ENCODE peak calls at places on chromosomes 13 and 19, in five cellular contexts. One of them, this sample, is unnamed.

GRCh38 chr19:16227837-16228636 is 30.3 kb downstream of the AP1M1 start:
- DNase-seq in Peyer's patch: no peak
- DNase-seq in stomach: no peak
- DNase-seq in lower leg skin: no peak
- DNase-seq in body of pancreas: no peak
- DNase-seq in this sample: peak

GRCh38 chr19:29815231-29815630 is 3.4 kb downstream of the CCNE1 start:
- DNase-seq in Peyer's patch: peak
- DNase-seq in stomach: no peak
- DNase-seq in lower leg skin: no peak
- DNase-seq in body of pancreas: no peak
- DNase-seq in this sample: no peak

GRCh38 chr13:24038405-24038804 is 122.1 kb upstream of the SPATA13 start:
- DNase-seq in Peyer's patch: no peak
- DNase-seq in stomach: no peak
- DNase-seq in lower leg skin: no peak
- DNase-seq in body of pancreas: no peak
- DNase-seq in this sample: no peak

GRCh38 chr13:110529522-110530311 is 31.8 kb downstream of the RAB20 start:
- DNase-seq in Peyer's patch: no peak
- DNase-seq in stomach: no peak
- DNase-seq in lower leg skin: no peak
- DNase-seq in body of pancreas: no peak
- DNase-seq in this sample: no peak

GRCh38 chr19:56120371-56121179 is 520 bp downstream of the ZNF787 start:
- DNase-seq in Peyer's patch: peak
- DNase-seq in stomach: peak
- DNase-seq in lower leg skin: peak
- DNase-seq in body of pancreas: peak
- DNase-seq in this sample: peak

GRCh38 chr13:76992548-76993001 is 694 bp downstream of the CLN5 start:
- DNase-seq in Peyer's patch: peak
- DNase-seq in stomach: no peak
- DNase-seq in lower leg skin: peak
- DNase-seq in body of pancreas: peak
- DNase-seq in this sample: no peak

GRCh38 chr13:69935043-69935442 is 172.6 kb upstream of the ATXN8OS start:
- DNase-seq in Peyer's patch: no peak
- DNase-seq in stomach: no peak
- DNase-seq in lower leg skin: no peak
- DNase-seq in body of pancreas: no peak
- DNase-seq in this sample: no peak

GRCh38 chr13:35485451-35485850 is 9.0 kb upstream of the MAB21L1 start:
- DNase-seq in Peyer's patch: no peak
- DNase-seq in stomach: no peak
- DNase-seq in lower leg skin: no peak
- DNase-seq in body of pancreas: no peak
- DNase-seq in this sample: no peak

GRCh38 chr13:46685006-46685730 is 111.8 kb downstream of the ESD start:
- DNase-seq in Peyer's patch: no peak
- DNase-seq in stomach: no peak
- DNase-seq in lower leg skin: no peak
- DNase-seq in body of pancreas: no peak
- DNase-seq in this sample: no peak

GRCh38 chr13:69948016-69948415 is 159.6 kb upstream of the ATXN8OS start:
- DNase-seq in Peyer's patch: no peak
- DNase-seq in stomach: no peak
- DNase-seq in lower leg skin: no peak
- DNase-seq in body of pancreas: no peak
- DNase-seq in this sample: no peak

GRCh38 chr13:36981156-36981743 is 17.9 kb downstream of the ALG5 start:
- DNase-seq in Peyer's patch: no peak
- DNase-seq in stomach: no peak
- DNase-seq in lower leg skin: no peak
- DNase-seq in body of pancreas: no peak
- DNase-seq in this sample: no peak

GRCh38 chr13:25292301-25292700 is 5.0 kb upstream of the MTMR6 start:
- DNase-seq in Peyer's patch: no peak
- DNase-seq in stomach: no peak
- DNase-seq in lower leg skin: peak
- DNase-seq in body of pancreas: no peak
- DNase-seq in this sample: no peak

GRCh38 chr13:24664726-24665409 is 15.3 kb upstream of the ATP12A start:
- DNase-seq in Peyer's patch: no peak
- DNase-seq in stomach: no peak
- DNase-seq in lower leg skin: no peak
- DNase-seq in body of pancreas: no peak
- DNase-seq in this sample: no peak

GRCh38 chr19:31340059-31341025 is 8.9 kb downstream of the TSHZ3 start:
- DNase-seq in Peyer's patch: no peak
- DNase-seq in stomach: no peak
- DNase-seq in lower leg skin: no peak
- DNase-seq in body of pancreas: no peak
- DNase-seq in this sample: no peak

GRCh38 chr19:54045771-54046170 is 17.9 kb downstream of the VSTM1 start:
- DNase-seq in Peyer's patch: no peak
- DNase-seq in stomach: no peak
- DNase-seq in lower leg skin: no peak
- DNase-seq in body of pancreas: no peak
- DNase-seq in this sample: no peak

GRCh38 chr13:114112826-114113322 is 19.5 kb downstream of the RASA3 start:
- DNase-seq in Peyer's patch: no peak
- DNase-seq in stomach: no peak
- DNase-seq in lower leg skin: no peak
- DNase-seq in body of pancreas: no peak
- DNase-seq in this sample: peak

GRCh38 chr19:50723069-50723468 is at the start of gene CLEC11A:
- DNase-seq in Peyer's patch: no peak
- DNase-seq in stomach: no peak
- DNase-seq in lower leg skin: peak
- DNase-seq in body of pancreas: no peak
- DNase-seq in this sample: peak

GRCh38 chr19:10290439-10290875 is 705 bp downstream of the ICAM5 start:
- DNase-seq in Peyer's patch: no peak
- DNase-seq in stomach: no peak
- DNase-seq in lower leg skin: no peak
- DNase-seq in body of pancreas: no peak
- DNase-seq in this sample: no peak

GRCh38 chr19:10289836-10290438 is at the start of gene ICAM5:
- DNase-seq in Peyer's patch: no peak
- DNase-seq in stomach: no peak
- DNase-seq in lower leg skin: no peak
- DNase-seq in body of pancreas: no peak
- DNase-seq in this sample: no peak

GRCh38 chr19:10289167-10289835 is 451 bp upstream of the ICAM5 start:
- DNase-seq in Peyer's patch: peak
- DNase-seq in stomach: peak
- DNase-seq in lower leg skin: no peak
- DNase-seq in body of pancreas: no peak
- DNase-seq in this sample: no peak

GRCh38 chr19:10286803-10287737 is at the start of gene ICAM4:
- DNase-seq in Peyer's patch: peak
- DNase-seq in stomach: peak
- DNase-seq in lower leg skin: no peak
- DNase-seq in body of pancreas: no peak
- DNase-seq in this sample: no peak

GRCh38 chr19:10288662-10289166 is 1.0 kb upstream of the ICAM5 start:
- DNase-seq in Peyer's patch: no peak
- DNase-seq in stomach: peak
- DNase-seq in lower leg skin: no peak
- DNase-seq in body of pancreas: no peak
- DNase-seq in this sample: no peak
- TF ChIP-seq POLR2A in Peyer's patch: no peak
- TF ChIP-seq POLR2A in stomach: no peak
- TF ChIP-seq POLR2A in lower leg skin: no peak
- TF ChIP-seq POLR2A in body of pancreas: no peak
- TF ChIP-seq POLR2A in this sample: no peak

DNA sequence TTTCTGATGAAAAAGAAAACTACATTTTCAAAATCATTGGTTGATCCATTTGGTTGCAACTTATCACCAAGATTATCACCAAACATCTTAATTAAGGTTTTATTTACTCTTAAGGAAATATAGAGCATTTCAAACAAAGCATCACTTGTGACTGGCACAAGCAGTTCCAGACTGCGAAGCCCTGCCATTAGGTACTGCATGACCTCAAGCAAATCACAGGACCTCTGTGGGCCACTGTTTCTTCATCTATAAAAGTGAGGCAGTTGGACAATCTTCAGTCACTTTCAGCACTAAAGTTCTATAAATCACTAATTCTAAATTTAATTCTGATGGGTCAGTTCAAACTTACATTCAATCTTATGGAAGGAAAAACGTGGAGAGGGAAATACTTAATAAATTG is 2.0 kb downstream of the ELF1 start:
- DNase-seq in Peyer's patch: peak
- DNase-seq in stomach: peak
- DNase-seq in lower leg skin: peak
- DNase-seq in body of pancreas: no peak
- DNase-seq in this sample: no peak
- TF ChIP-seq POLR2A in Peyer's patch: peak
- TF ChIP-seq POLR2A in stomach: no peak
- TF ChIP-seq POLR2A in lower leg skin: no peak
- TF ChIP-seq POLR2A in body of pancreas: no peak
- TF ChIP-seq POLR2A in this sample: no peak

GRCh38 chr19:49222011-49222410 is 64.4 kb downstream of the TRPM4 start:
- DNase-seq in Peyer's patch: no peak
- DNase-seq in stomach: no peak
- DNase-seq in lower leg skin: no peak
- DNase-seq in body of pancreas: no peak
- DNase-seq in this sample: no peak

GRCh38 chr19:49217382-49217781 is 59.8 kb downstream of the TRPM4 start:
- DNase-seq in Peyer's patch: no peak
- DNase-seq in stomach: no peak
- DNase-seq in lower leg skin: no peak
- DNase-seq in body of pancreas: no peak
- DNase-seq in this sample: no peak

GRCh38 chr19:49223472-49223871 is 65.9 kb downstream of the TRPM4 start:
- DNase-seq in Peyer's patch: no peak
- DNase-seq in stomach: no peak
- DNase-seq in lower leg skin: no peak
- DNase-seq in body of pancreas: no peak
- DNase-seq in this sample: no peak

GRCh38 chr19:49224856-49225255 is 67.3 kb downstream of the TRPM4 start:
- DNase-seq in Peyer's patch: no peak
- DNase-seq in stomach: peak
- DNase-seq in lower leg skin: no peak
- DNase-seq in body of pancreas: peak
- DNase-seq in this sample: no peak

GRCh38 chr19:49222528-49222927 is 64.9 kb downstream of the TRPM4 start:
- DNase-seq in Peyer's patch: no peak
- DNase-seq in stomach: no peak
- DNase-seq in lower leg skin: no peak
- DNase-seq in body of pancreas: no peak
- DNase-seq in this sample: no peak
- TF ChIP-seq POLR2A in Peyer's patch: no peak
- TF ChIP-seq POLR2A in stomach: no peak
- TF ChIP-seq POLR2A in lower leg skin: no peak
- TF ChIP-seq POLR2A in body of pancreas: no peak
- TF ChIP-seq POLR2A in this sample: no peak

GRCh38 chr19:3433805-3434540 is 46.4 kb downstream of the SMIM24 start:
- DNase-seq in Peyer's patch: no peak
- DNase-seq in stomach: no peak
- DNase-seq in lower leg skin: no peak
- DNase-seq in body of pancreas: no peak
- DNase-seq in this sample: no peak

GRCh38 chr19:3440082-3440481 is 40.2 kb downstream of the SMIM24 start:
- DNase-seq in Peyer's patch: peak
- DNase-seq in stomach: peak
- DNase-seq in lower leg skin: no peak
- DNase-seq in body of pancreas: peak
- DNase-seq in this sample: peak

GRCh38 chr19:3433313-3433712 is 47.0 kb downstream of the SMIM24 start:
- DNase-seq in Peyer's patch: no peak
- DNase-seq in stomach: no peak
- DNase-seq in lower leg skin: no peak
- DNase-seq in body of pancreas: no peak
- DNase-seq in this sample: no peak

GRCh38 chr19:3431760-3432397 is 48.4 kb downstream of the SMIM24 start:
- DNase-seq in Peyer's patch: no peak
- DNase-seq in stomach: no peak
- DNase-seq in lower leg skin: no peak
- DNase-seq in body of pancreas: no peak
- DNase-seq in this sample: no peak

GRCh38 chr19:3434630-3435553 is 45.4 kb downstream of the SMIM24 start:
- DNase-seq in Peyer's patch: peak
- DNase-seq in stomach: peak
- DNase-seq in lower leg skin: peak
- DNase-seq in body of pancreas: peak
- DNase-seq in this sample: peak
- TF ChIP-seq POLR2A in Peyer's patch: peak
- TF ChIP-seq POLR2A in stomach: no peak
- TF ChIP-seq POLR2A in lower leg skin: no peak
- TF ChIP-seq POLR2A in body of pancreas: no peak
- TF ChIP-seq POLR2A in this sample: no peak

GRCh38 chr19:2288743-2289713 is 7.1 kb upstream of the PEAK3 start:
- DNase-seq in Peyer's patch: peak
- DNase-seq in stomach: no peak
- DNase-seq in lower leg skin: no peak
- DNase-seq in body of pancreas: no peak
- DNase-seq in this sample: no peak
- TF ChIP-seq POLR2A in Peyer's patch: no peak
- TF ChIP-seq POLR2A in stomach: no peak
- TF ChIP-seq POLR2A in lower leg skin: no peak
- TF ChIP-seq POLR2A in body of pancreas: no peak
- TF ChIP-seq POLR2A in this sample: no peak

GRCh38 chr19:3670258-3670795 is 29.9 kb downstream of the PIP5K1C start:
- DNase-seq in Peyer's patch: no peak
- DNase-seq in stomach: peak
- DNase-seq in lower leg skin: peak
- DNase-seq in body of pancreas: no peak
- DNase-seq in this sample: peak
- TF ChIP-seq POLR2A in Peyer's patch: no peak
- TF ChIP-seq POLR2A in stomach: no peak
- TF ChIP-seq POLR2A in lower leg skin: no peak
- TF ChIP-seq POLR2A in body of pancreas: no peak
- TF ChIP-seq POLR2A in this sample: peak

GRCh38 chr19:32691952-32692726 is 518 bp downstream of the NUDT19 start:
- DNase-seq in Peyer's patch: peak
- DNase-seq in stomach: peak
- DNase-seq in lower leg skin: peak
- DNase-seq in body of pancreas: peak
- DNase-seq in this sample: no peak
- TF ChIP-seq POLR2A in Peyer's patch: no peak
- TF ChIP-seq POLR2A in stomach: no peak
- TF ChIP-seq POLR2A in lower leg skin: no peak
- TF ChIP-seq POLR2A in body of pancreas: no peak
- TF ChIP-seq POLR2A in this sample: no peak